ENCODE peak calls at places on chromosomes 13 and 19, in seven cellular contexts. One of them, this sample, is unnamed.

GRCh38 chr13:78601124-78601885 is 2.0 kb downstream of the POU4F1 start:
- DNase-seq in mesenchymal stem cell: no peak
- DNase-seq in PC-9: no peak
- DNase-seq in neuronal stem cell: peak; percentile 48
- DNase-seq in AG04450: no peak
- DNase-seq in sigmoid colon: no peak
- DNase-seq in GM12865: peak; percentile 24
- DNase-seq in this sample: no peak

GRCh38 chr19:13381827-13382632 is 124.2 kb downstream of the CACNA1A start:
- DNase-seq in mesenchymal stem cell: no peak
- DNase-seq in sigmoid colon: no peak
- DNase-seq in PC-9: no peak
- DNase-seq in AG04450: no peak
- DNase-seq in neuronal stem cell: no peak
- DNase-seq in GM12865: no peak
- DNase-seq in this sample: no peak

GRCh38 chr13:44692173-44692713 is 116.1 kb upstream of the TSC22D1 start:
- DNase-seq in PC-9: peak; percentile 42
- DNase-seq in sigmoid colon: no peak
- DNase-seq in AG04450: no peak
- DNase-seq in neuronal stem cell: no peak
- DNase-seq in mesenchymal stem cell: peak; percentile 55
- DNase-seq in GM12865: peak; percentile 61
- DNase-seq in this sample: peak; percentile 20

GRCh38 chr13:111551421-111551820 is 231.0 kb downstream of the TEX29 start:
- DNase-seq in GM12865: no peak
- DNase-seq in mesenchymal stem cell: no peak
- DNase-seq in sigmoid colon: no peak
- DNase-seq in neuronal stem cell: no peak
- DNase-seq in PC-9: no peak
- DNase-seq in AG04450: no peak
- DNase-seq in this sample: no peak

GRCh38 chr19:49400034-49400433 is 12.0 kb downstream of the KASH5 start:
- DNase-seq in PC-9: no peak
- DNase-seq in GM12865: no peak
- DNase-seq in AG04450: no peak
- DNase-seq in mesenchymal stem cell: no peak
- DNase-seq in neuronal stem cell: no peak
- DNase-seq in sigmoid colon: no peak
- DNase-seq in this sample: no peak

GRCh38 chr19:55341191-55342043 is 1.7 kb downstream of the KMT5C start:
- DNase-seq in sigmoid colon: peak; percentile 91
- DNase-seq in mesenchymal stem cell: peak; percentile 65
- DNase-seq in GM12865: peak; percentile 77
- DNase-seq in PC-9: peak; percentile 57
- DNase-seq in AG04450: no peak
- DNase-seq in neuronal stem cell: peak; percentile 84
- DNase-seq in this sample: no peak

GRCh38 chr13:106033634-106034033 is 501.8 kb downstream of the EFNB2 start:
- DNase-seq in neuronal stem cell: no peak
- DNase-seq in mesenchymal stem cell: peak; percentile 38
- DNase-seq in GM12865: no peak
- DNase-seq in AG04450: peak; percentile 15
- DNase-seq in PC-9: peak; percentile 47
- DNase-seq in sigmoid colon: no peak
- DNase-seq in this sample: no peak

GRCh38 chr19:1441022-1441426 is 2.8 kb downstream of the RPS15 start:
- DNase-seq in GM12865: no peak
- DNase-seq in mesenchymal stem cell: no peak
- DNase-seq in sigmoid colon: no peak
- DNase-seq in neuronal stem cell: no peak
- DNase-seq in AG04450: no peak
- DNase-seq in PC-9: no peak
- DNase-seq in this sample: no peak

GRCh38 chr19:51541458-51542357 is 10.2 kb upstream of the SIGLEC6 start:
- DNase-seq in PC-9: no peak
- DNase-seq in neuronal stem cell: no peak
- DNase-seq in AG04450: no peak
- DNase-seq in mesenchymal stem cell: no peak
- DNase-seq in sigmoid colon: no peak
- DNase-seq in GM12865: no peak
- DNase-seq in this sample: no peak

GRCh38 chr19:29662604-29663404 is 2.5 kb upstream of the PLEKHF1 start:
- DNase-seq in PC-9: peak; percentile 71
- DNase-seq in mesenchymal stem cell: peak; percentile 95
- DNase-seq in neuronal stem cell: no peak
- DNase-seq in GM12865: no peak
- DNase-seq in sigmoid colon: peak; percentile 89
- DNase-seq in AG04450: peak; percentile 85
- DNase-seq in this sample: no peak

GRCh38 chr13:105363747-105364177 is 1171.7 kb downstream of the EFNB2 start:
- DNase-seq in PC-9: no peak
- DNase-seq in mesenchymal stem cell: no peak
- DNase-seq in neuronal stem cell: no peak
- DNase-seq in sigmoid colon: no peak
- DNase-seq in AG04450: no peak
- DNase-seq in GM12865: no peak
- DNase-seq in this sample: peak; percentile 58

GRCh38 chr13:27573265-27573664 is 47.1 kb downstream of the LNX2 start:
- DNase-seq in PC-9: peak; percentile 76
- DNase-seq in GM12865: no peak
- DNase-seq in neuronal stem cell: no peak
- DNase-seq in mesenchymal stem cell: peak; percentile 79
- DNase-seq in sigmoid colon: no peak
- DNase-seq in AG04450: peak; percentile 15
- DNase-seq in this sample: no peak

GRCh38 chr13:85313761-85314503 is 485.3 kb downstream of the SLITRK6 start:
- DNase-seq in mesenchymal stem cell: peak; percentile 75
- DNase-seq in GM12865: no peak
- DNase-seq in AG04450: no peak
- DNase-seq in sigmoid colon: no peak
- DNase-seq in PC-9: no peak
- DNase-seq in neuronal stem cell: no peak
- DNase-seq in this sample: no peak

GRCh38 chr19:21851596-21852345 is 15.8 kb upstream of the ZNF43 start:
- DNase-seq in AG04450: peak; percentile 87
- DNase-seq in mesenchymal stem cell: peak; percentile 97
- DNase-seq in neuronal stem cell: peak; percentile 95
- DNase-seq in GM12865: peak; percentile 81
- DNase-seq in sigmoid colon: peak; percentile 98
- DNase-seq in PC-9: peak; percentile 83
- DNase-seq in this sample: peak; percentile 72

GRCh38 chr13:59750860-59751259 is 412.9 kb downstream of the DIAPH3 start:
- DNase-seq in mesenchymal stem cell: peak; percentile 72
- DNase-seq in PC-9: no peak
- DNase-seq in GM12865: no peak
- DNase-seq in neuronal stem cell: peak; percentile 83
- DNase-seq in AG04450: peak; percentile 13
- DNase-seq in sigmoid colon: no peak
- DNase-seq in this sample: no peak
- H3K4me3 ChIP-seq in mesenchymal stem cell: no peak overlapping the region
- H3K4me3 ChIP-seq in PC-9: no peak overlapping the region
- H3K4me3 ChIP-seq in GM12865: no peak overlapping the region
- H3K4me3 ChIP-seq in neuronal stem cell: no peak overlapping the region
- H3K4me3 ChIP-seq in AG04450: peak overlapping the region; percentile 18
- H3K4me3 ChIP-seq in sigmoid colon: no peak overlapping the region
- H3K4me3 ChIP-seq in this sample: peak overlapping the region; percentile 53

DNA sequence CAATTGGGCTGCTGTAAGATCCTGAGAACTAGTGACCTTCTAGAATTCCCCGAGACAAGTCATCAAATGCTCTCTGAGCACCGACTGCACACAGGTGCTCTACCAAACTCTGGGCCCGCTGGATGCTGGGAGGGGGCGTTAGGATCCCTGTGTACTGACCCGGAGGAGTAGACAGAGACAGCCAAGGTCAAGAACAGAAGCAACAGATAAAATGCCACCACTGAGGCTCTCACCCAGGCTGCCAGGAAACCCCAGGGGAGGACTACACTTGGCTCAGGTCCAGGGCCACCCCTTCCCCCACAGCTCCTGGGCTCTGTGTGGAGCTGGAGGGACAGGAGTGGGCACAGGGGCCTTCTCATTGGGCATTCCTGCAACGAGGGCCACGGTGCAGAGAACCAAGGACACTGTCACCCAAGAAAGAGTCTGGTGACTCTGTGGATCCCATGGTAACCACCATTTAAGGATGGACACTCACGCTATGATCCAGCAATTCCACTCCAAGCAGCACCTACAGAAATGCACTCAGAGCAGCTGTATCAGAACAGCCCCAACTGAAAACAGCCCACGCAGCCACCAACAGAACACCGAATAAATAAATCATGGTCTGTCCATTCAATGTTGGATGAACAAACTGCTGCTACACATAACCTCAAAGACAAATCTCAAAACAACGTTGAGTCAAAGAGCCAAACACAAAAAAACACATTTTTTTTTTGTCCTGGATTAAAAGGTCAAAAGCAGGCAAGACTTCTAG is 16.8 kb upstream of the SLC35E1 start:
- DNase-seq in PC-9: no peak
- DNase-seq in mesenchymal stem cell: no peak
- DNase-seq in sigmoid colon: no peak
- DNase-seq in GM12865: no peak
- DNase-seq in neuronal stem cell: no peak
- DNase-seq in AG04450: no peak
- DNase-seq in this sample: no peak
- H3K4me3 ChIP-seq in PC-9: no peak overlapping the region
- H3K4me3 ChIP-seq in mesenchymal stem cell: no peak overlapping the region
- H3K4me3 ChIP-seq in sigmoid colon: no peak overlapping the region
- H3K4me3 ChIP-seq in GM12865: peak overlapping the region; percentile 93
- H3K4me3 ChIP-seq in neuronal stem cell: no peak overlapping the region
- H3K4me3 ChIP-seq in AG04450: no peak overlapping the region
- H3K4me3 ChIP-seq in this sample: no peak overlapping the region

DNA sequence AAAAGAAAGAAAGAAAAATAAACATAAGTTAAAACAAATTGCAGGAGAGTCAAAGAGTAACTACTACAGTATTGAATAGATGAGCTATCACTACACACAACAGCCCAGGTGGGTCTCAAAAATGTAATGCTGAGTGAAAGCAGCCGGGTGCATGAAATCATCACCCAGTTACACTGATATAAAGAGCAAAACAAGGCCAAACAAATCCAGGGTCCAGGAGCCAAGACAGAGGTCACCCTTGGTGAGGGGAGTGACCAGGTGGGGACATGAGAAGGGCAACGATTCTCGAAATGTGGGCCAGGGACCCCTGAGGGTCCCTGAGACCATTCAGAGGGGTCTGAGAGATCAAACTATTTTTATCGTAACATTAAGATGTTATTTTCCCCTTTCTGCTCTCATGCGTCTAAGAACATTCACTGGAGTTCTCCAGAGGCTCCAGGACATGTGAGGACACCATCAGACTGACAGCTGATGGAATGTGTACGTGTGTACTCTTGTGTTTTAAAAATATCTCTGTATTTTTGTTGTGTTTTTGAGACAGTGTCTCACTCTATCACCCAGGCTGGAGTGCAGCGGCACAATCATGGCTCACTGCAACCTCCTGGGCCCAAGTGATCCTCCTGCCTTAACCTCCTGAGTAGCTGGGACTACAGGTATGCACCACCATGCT is 10.6 kb downstream of the COQ8B start:
- DNase-seq in sigmoid colon: no peak
- DNase-seq in mesenchymal stem cell: no peak
- DNase-seq in GM12865: no peak
- DNase-seq in AG04450: no peak
- DNase-seq in PC-9: no peak
- DNase-seq in neuronal stem cell: no peak
- DNase-seq in this sample: no peak
- H3K4me3 ChIP-seq in sigmoid colon: no peak overlapping the region
- H3K4me3 ChIP-seq in mesenchymal stem cell: no peak overlapping the region
- H3K4me3 ChIP-seq in GM12865: no peak overlapping the region
- H3K4me3 ChIP-seq in AG04450: no peak overlapping the region
- H3K4me3 ChIP-seq in PC-9: no peak overlapping the region
- H3K4me3 ChIP-seq in neuronal stem cell: no peak overlapping the region
- H3K4me3 ChIP-seq in this sample: no peak overlapping the region

GRCh38 chr19:18789883-18790565 is 1.1 kb downstream of the COMP start:
- DNase-seq in neuronal stem cell: no peak
- DNase-seq in PC-9: no peak
- DNase-seq in sigmoid colon: no peak
- DNase-seq in GM12865: peak; percentile 26
- DNase-seq in AG04450: no peak
- DNase-seq in mesenchymal stem cell: no peak
- DNase-seq in this sample: no peak
- H3K4me3 ChIP-seq in neuronal stem cell: peak overlapping the region; percentile 70
- H3K4me3 ChIP-seq in PC-9: no peak overlapping the region
- H3K4me3 ChIP-seq in sigmoid colon: peak overlapping the region; percentile 5
- H3K4me3 ChIP-seq in GM12865: no peak overlapping the region
- H3K4me3 ChIP-seq in AG04450: peak overlapping the region; percentile 13
- H3K4me3 ChIP-seq in mesenchymal stem cell: no peak overlapping the region
- H3K4me3 ChIP-seq in this sample: peak overlapping the region; percentile 63

DNA sequence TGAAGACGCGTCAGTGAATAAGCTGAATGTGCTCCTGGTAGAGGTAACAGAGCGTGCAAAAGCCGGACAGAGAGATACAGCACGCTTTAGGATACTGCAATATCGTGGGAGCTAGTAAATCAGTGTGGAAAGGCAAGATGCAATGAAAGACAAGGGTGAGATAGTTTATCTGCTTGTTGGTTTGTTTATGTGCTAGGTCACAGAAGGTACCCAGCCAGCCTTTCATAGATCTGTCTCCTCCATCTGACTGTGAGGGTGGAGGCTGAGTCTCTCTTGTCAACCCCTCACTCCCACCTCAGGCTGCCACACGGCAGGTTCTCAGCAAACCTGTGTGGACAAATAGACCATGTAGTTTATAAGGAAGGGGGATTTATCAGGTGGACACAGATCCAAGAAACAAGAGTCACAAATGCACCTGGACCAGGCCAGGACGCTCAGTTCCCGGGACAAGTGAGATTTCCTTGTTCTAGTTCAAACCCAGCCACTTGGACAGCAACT is 971 bp upstream of the GIPC1 start:
- DNase-seq in mesenchymal stem cell: no peak
- DNase-seq in neuronal stem cell: no peak
- DNase-seq in GM12865: no peak
- DNase-seq in sigmoid colon: no peak
- DNase-seq in PC-9: no peak
- DNase-seq in AG04450: no peak
- DNase-seq in this sample: no peak
- H3K4me3 ChIP-seq in mesenchymal stem cell: no peak overlapping the region
- H3K4me3 ChIP-seq in neuronal stem cell: no peak overlapping the region
- H3K4me3 ChIP-seq in GM12865: no peak overlapping the region
- H3K4me3 ChIP-seq in sigmoid colon: peak overlapping the region; percentile 77
- H3K4me3 ChIP-seq in PC-9: peak overlapping the region; percentile 28
- H3K4me3 ChIP-seq in AG04450: no peak overlapping the region
- H3K4me3 ChIP-seq in this sample: peak overlapping the region; percentile 79

DNA sequence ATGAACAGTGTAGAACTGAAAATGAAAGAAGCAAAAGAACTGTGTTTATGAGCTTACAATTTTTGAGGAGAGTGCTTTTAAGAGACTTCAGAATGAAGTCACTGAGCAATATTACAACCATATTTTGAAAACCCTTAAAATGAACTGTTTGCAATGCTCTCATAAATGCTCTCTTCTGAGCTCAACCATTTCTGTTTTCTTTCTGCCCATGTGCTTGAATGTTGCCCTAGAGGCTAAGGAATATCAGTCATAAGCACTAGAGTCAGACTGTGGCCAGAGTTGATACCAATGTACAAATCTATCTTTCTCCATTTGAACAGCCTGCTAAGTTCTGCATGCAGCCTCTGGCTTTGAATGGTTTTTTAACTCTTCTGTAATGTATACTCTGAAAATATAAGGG is 1092.8 kb downstream of the PCDH9 start:
- DNase-seq in AG04450: no peak
- DNase-seq in neuronal stem cell: no peak
- DNase-seq in sigmoid colon: no peak
- DNase-seq in GM12865: no peak
- DNase-seq in PC-9: no peak
- DNase-seq in mesenchymal stem cell: no peak
- DNase-seq in this sample: no peak
- H3K4me3 ChIP-seq in AG04450: no peak overlapping the region
- H3K4me3 ChIP-seq in neuronal stem cell: no peak overlapping the region
- H3K4me3 ChIP-seq in sigmoid colon: no peak overlapping the region
- H3K4me3 ChIP-seq in GM12865: no peak overlapping the region
- H3K4me3 ChIP-seq in PC-9: no peak overlapping the region
- H3K4me3 ChIP-seq in mesenchymal stem cell: no peak overlapping the region
- H3K4me3 ChIP-seq in this sample: no peak overlapping the region

GRCh38 chr13:113836917-113837553 is 26.8 kb downstream of the GAS6 start:
- DNase-seq in neuronal stem cell: no peak
- DNase-seq in mesenchymal stem cell: peak; percentile 95
- DNase-seq in sigmoid colon: peak; percentile 88
- DNase-seq in PC-9: no peak
- DNase-seq in GM12865: peak; percentile 39
- DNase-seq in AG04450: peak; percentile 62
- DNase-seq in this sample: no peak
- H3K4me3 ChIP-seq in neuronal stem cell: no peak overlapping the region
- H3K4me3 ChIP-seq in mesenchymal stem cell: no peak overlapping the region
- H3K4me3 ChIP-seq in sigmoid colon: no peak overlapping the region
- H3K4me3 ChIP-seq in PC-9: no peak overlapping the region
- H3K4me3 ChIP-seq in GM12865: no peak overlapping the region
- H3K4me3 ChIP-seq in AG04450: no peak overlapping the region
- H3K4me3 ChIP-seq in this sample: no peak overlapping the region